ENCODE peak calls at places on chromosomes 3 and 15, in four cellular contexts. A, Y, E and V are unnamed samples. For H3K4me1, the result is how much of the 10 kb centered on the place peaks cover.

GRCh38 chr3:187974857-187975257 is 179.1 kb upstream of the LPP start:
- DNase-seq in Y (no peak), A (peak), E (no peak), V (peak)

GRCh38 chr15:39804026-39804425 is 21.4 kb upstream of the FSIP1 start:
- DNase-seq in E (peak), Y (no peak), A (no peak), V (no peak)

GRCh38 chr3:49804141-49805041 is 1.3 kb downstream of the INKA1 start:
- DNase-seq in A (no peak), Y (no peak), E (peak), V (no peak)

GRCh38 chr15:52682776-52683175 is 3.6 kb upstream of the ATOSA start:
- DNase-seq in Y (no peak), E (no peak), A (no peak), V (peak)

GRCh38 chr15:20644026-20644425 is 102.4 kb upstream of the GOLGA6L6 start:
- DNase-seq in Y (no peak), E (no peak), A (no peak), V (no peak)

GRCh38 chr15:92886815-92887214 is 13.3 kb upstream of the CHD2 start:
- DNase-seq in Y (no peak), A (no peak), E (no peak), V (no peak)

GRCh38 chr15:66408690-66409089 is 22.0 kb downstream of the MAP2K1 start:
- DNase-seq in A (no peak), E (no peak), Y (no peak), V (no peak)

GRCh38 chr3:22627993-22628499 is 575.1 kb upstream of the UBE2E2 start:
- DNase-seq in E (no peak), A (no peak), Y (no peak), V (no peak)

GRCh38 chr3:188360364-188360881 is 206.5 kb downstream of the LPP start:
- DNase-seq in A (no peak), E (no peak), Y (no peak), V (no peak)

GRCh38 chr15:65577129-65577996 is 33.6 kb downstream of the INTS14 start:
- DNase-seq in E (no peak), A (no peak), Y (no peak), V (no peak)

GRCh38 chr15:52778457-52778856 is 11.7 kb downstream of the ONECUT1 start:
- DNase-seq in A (no peak), E (no peak), Y (no peak), V (no peak)

GRCh38 chr15:39854161-39854560 is 65.9 kb downstream of the GPR176 start:
- DNase-seq in A (no peak), E (no peak), Y (no peak), V (no peak)

GRCh38 chr3:72437666-72438065 is 410.6 kb downstream of the SHQ1 start:
- DNase-seq in Y (no peak), E (peak), A (no peak), V (no peak)

GRCh38 chr3:72439321-72440183 is 408.7 kb downstream of the SHQ1 start:
- DNase-seq in Y (no peak), E (no peak), A (no peak), V (no peak)

GRCh38 chr3:72440491-72440890 is 407.8 kb downstream of the SHQ1 start:
- DNase-seq in Y (no peak), A (no peak), E (no peak), V (no peak)

GRCh38 chr3:72438072-72438471 is 410.2 kb downstream of the SHQ1 start:
- DNase-seq in E (no peak), A (no peak), Y (no peak), V (no peak)

GRCh38 chr3:72436863-72437592 is 411.2 kb downstream of the SHQ1 start:
- DNase-seq in Y (no peak), E (no peak), A (no peak), V (no peak)
- H3K4me1 ChIP-seq in Y (under half), E (under half), A (under half), V (under half)

GRCh38 chr3:54909236-54909635 is 18.6 kb downstream of the LRTM1 start:
- DNase-seq in E (no peak), A (no peak), Y (no peak), V (no peak)
- H3K4me1 ChIP-seq in E (under half), A (under half), Y (under half), V (under half)

GRCh38 chr3:135762188-135762853 is 203.2 kb upstream of the PPP2R3A start:
- DNase-seq in A (no peak), E (no peak), Y (no peak), V (no peak)

GRCh38 chr3:135760581-135760980 is 204.9 kb upstream of the PPP2R3A start:
- DNase-seq in A (no peak), Y (no peak), E (no peak), V (no peak)

GRCh38 chr3:135771760-135772159 is 193.8 kb upstream of the PPP2R3A start:
- DNase-seq in Y (no peak), A (no peak), E (no peak), V (no peak)

GRCh38 chr3:135766113-135766512 is 199.4 kb upstream of the PPP2R3A start:
- DNase-seq in Y (no peak), A (no peak), E (no peak), V (no peak)
- H3K4me1 ChIP-seq in Y (under half), A (under half), E (under half), V (under half)

DNA sequence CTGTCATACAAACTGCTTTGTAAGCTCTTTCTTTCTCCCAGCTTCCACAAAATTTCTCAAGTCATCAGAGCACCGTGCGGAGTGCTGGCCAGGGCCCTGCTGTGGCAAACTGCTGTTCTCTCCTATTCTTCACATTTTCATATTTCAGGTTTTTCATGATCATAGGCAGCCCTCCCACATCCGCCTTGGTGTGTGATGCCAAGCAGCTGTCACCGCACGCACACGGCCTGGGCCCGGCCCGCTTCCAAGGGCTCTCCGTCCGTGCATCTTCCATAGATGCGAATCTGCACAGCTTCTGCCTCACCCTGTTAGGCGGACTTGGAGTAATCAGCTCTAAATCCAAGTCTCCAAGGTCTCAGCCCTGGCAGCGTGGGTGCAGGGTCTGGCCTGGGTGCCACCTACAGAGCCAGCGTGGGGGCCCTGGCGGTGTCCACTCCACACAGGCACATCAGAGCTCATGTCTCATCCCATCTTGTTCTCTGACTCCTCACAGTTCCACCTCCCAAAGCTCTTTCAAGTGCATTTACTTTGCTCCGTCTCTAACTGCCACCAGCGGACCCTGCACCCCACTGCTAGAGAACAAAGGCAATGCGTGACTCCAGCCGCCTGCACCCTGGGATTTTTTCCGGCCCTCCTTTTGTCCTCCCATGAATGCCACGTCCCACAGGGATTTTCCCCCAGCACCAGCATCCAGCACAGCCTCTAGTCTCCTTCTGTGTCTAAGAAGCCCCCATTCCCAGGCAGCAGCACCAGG is 27.2 kb downstream of the CYFIP1 start:
- DNase-seq in Y (no peak), A (no peak), E (no peak), V (no peak)
- H3K4me1 ChIP-seq in Y (under half), A (under half), E (under half), V (under half)

GRCh38 chr3:64509216-64509615 is 178.6 kb downstream of the ADAMTS9 start:
- DNase-seq in Y (no peak), E (no peak), A (no peak), V (no peak)

GRCh38 chr3:64508140-64508539 is 179.7 kb downstream of the ADAMTS9 start:
- DNase-seq in Y (no peak), A (no peak), E (peak), V (no peak)

GRCh38 chr3:64502284-64502683 is 185.5 kb downstream of the ADAMTS9 start:
- DNase-seq in Y (no peak), E (no peak), A (no peak), V (no peak)

GRCh38 chr3:64501298-64501906 is 186.4 kb downstream of the ADAMTS9 start:
- DNase-seq in Y (no peak), E (no peak), A (no peak), V (no peak)

GRCh38 chr3:64505419-64505818 is 182.4 kb downstream of the ADAMTS9 start:
- DNase-seq in A (no peak), Y (no peak), E (no peak), V (no peak)
- H3K4me1 ChIP-seq in A (under half), Y (under half), E (under half), V (under half)

DNA sequence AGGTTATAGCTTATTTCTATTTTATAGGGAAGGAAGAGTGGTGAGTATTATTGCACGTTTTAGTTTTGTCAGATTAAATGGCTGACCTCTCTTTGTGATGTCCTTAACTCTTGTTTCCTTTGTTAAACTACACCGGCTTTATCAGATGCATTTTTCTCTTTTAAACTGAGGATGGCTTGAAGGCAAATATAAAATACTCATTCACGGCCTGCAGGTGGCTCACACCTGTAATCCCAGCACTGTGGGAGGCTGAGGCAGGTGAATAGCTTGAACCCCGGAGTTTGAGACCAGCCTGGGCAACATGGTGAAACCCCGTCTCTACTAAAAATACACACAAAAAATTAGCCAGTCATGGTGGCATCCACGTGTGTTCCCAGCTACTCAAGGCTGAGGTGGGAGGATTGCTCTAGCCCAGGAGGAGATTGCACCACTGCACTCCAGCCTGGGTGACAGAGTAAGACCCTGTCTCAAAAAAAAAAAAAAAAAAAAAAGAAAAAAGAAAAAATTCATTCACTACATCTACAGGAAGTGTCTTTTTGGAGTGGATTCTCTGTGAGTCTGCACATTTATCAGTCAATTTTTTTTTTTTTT is 34.8 kb upstream of the SACM1L start:
- DNase-seq in A (no peak), Y (no peak), E (no peak), V (no peak)
- H3K4me1 ChIP-seq in A (under half), Y (under half), E (under half), V (under half)

DNA sequence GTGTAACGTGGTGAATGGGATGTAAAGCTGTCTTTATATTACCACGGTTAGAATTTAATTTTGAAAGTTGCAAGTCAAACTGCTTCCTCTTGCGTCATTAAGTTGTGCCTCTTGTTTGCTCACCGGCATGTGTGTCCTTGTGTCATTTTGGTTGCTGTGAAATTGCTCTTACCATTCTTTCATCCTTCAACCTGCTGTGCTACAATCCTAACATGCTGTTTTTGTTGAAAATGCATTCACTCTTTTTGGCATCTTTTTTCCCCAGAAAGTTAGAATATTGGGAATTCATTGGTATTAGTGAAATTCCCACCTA is 164.7 kb downstream of the PGPEP1L start:
- DNase-seq in A (no peak), Y (no peak), E (no peak), V (no peak)
- H3K4me1 ChIP-seq in A (under half), Y (under half), E (under half), V (under half)

GRCh38 chr15:41915203-41915994 is 21.5 kb upstream of the SPTBN5 start:
- DNase-seq in Y (no peak), A (no peak), E (no peak), V (no peak)
- H3K4me1 ChIP-seq in Y (under half), A (under half), E (under half), V (under half)

GRCh38 chr3:158770254-158771017 is 31.4 kb upstream of the MFSD1 start:
- DNase-seq in Y (no peak), E (peak), A (no peak), V (no peak)
- H3K4me1 ChIP-seq in Y (under half), E (half or more), A (under half), V (under half)